ENCODE peak calls at places on chromosome 20, in four cellular contexts. L is lower lobe of right lung, H is coronary artery, G is upper lobe of right lung. A is an unnamed sample.

GRCh38 chr20:39822667-39823066 is 860.5 kb downstream of the DHX35 start:
- DNase-seq in L (no peak), H (no peak), G (no peak), A (no peak)

GRCh38 chr20:25408890-25409289 is 1.4 kb downstream of the GINS1 start:
- DNase-seq in H (no peak), L (no peak), G (no peak), A (no peak)

GRCh38 chr20:63177785-63178444 is 38.0 kb downstream of the YTHDF1 start:
- DNase-seq in H (no peak), G (no peak), L (no peak), A (no peak)

GRCh38 chr20:7272512-7272911 is 505.0 kb downstream of the BMP2 start:
- DNase-seq in G (no peak), L (no peak), H (no peak), A (no peak)

GRCh38 chr20:41174373-41174772 is 37.0 kb downstream of the PLCG1 start:
- DNase-seq in H (peak), L (no peak), G (peak), A (peak)

GRCh38 chr20:30816182-30816645 is 441.2 kb upstream of the DEFB115 start:
- DNase-seq in L (peak), H (no peak), G (no peak), A (peak)

GRCh38 chr20:33013701-33014326 is 6.3 kb downstream of the BPIFB2 start:
- DNase-seq in L (no peak), G (no peak), H (no peak), A (no peak)

GRCh38 chr20:2379511-2380229 is 1.0 kb upstream of the TGM6 start:
- DNase-seq in G (no peak), L (no peak), H (no peak), A (no peak)

GRCh38 chr20:1959156-1959555 is 34.7 kb downstream of the PDYN start:
- DNase-seq in L (no peak), G (no peak), H (no peak), A (no peak)

GRCh38 chr20:45987108-45987780 is 15.2 kb upstream of the ZNF335 start:
- DNase-seq in G (peak), H (no peak), L (peak), A (peak)
- TF ChIP-seq CTCF in G (peak), H (peak), L (peak), A (peak)

DNA sequence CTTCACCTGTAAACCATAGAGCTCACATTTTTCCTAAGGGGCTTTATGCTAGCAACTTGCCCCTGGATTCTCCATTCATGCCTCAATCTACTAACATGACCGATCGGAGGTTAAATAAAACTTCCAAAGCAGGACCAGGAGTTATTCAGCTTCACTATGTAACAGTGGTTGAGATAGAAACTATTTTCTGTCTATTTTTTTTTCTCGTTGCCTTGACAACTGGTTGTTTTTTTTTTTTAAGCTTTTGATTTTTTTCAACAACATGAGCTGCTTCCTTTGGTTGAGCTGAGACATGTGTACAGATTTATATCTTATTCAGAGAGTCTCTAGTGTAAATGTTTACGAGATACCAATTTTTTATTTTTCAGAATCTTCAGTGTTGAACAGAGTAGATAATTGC is 85.7 kb downstream of the SHLD1 start:
- DNase-seq in H (no peak), L (no peak), G (no peak), A (no peak)
- TF ChIP-seq CTCF in H (no peak), L (no peak), G (no peak), A (no peak)

DNA sequence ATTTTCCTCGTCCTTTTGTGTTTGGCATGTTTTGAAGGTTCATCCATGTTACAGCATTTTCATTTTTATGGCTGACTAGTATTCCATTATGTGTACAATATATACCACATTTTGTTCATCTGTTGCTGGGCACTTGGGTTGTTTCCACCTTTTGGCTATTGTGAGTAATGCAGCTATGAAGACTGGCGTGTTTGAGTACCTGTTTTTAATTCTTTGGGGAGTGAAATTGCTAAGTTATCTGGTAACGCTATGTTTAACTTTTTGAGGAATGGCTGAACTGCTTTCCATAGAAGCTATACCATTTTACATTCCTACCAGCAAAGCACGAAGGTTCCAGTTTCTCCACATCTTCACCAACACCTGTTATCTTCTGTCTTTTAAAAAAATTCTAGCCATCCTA is 37.0 kb upstream of the MYL9 start:
- DNase-seq in H (no peak), G (no peak), L (no peak), A (no peak)
- TF ChIP-seq CTCF in H (no peak), G (no peak), L (no peak), A (no peak)

DNA sequence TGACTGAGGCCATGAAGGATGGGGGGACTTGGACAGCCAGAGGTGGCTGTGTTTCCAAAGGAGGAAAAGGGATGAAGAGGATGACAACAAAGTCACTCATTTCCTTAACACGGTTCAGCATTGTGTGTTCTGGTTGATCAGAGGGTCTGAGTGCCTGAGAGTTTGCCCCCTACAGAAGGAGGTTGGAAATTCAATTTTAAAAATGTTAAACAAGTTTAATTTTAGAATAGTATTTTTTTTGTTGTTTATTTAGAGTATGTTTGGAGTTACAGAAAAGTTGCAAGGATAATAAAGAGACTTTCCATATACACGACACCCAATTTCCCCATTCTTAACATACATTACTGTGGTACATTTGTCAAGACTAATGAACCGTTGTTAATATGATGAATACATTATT is 10.3 kb upstream of the VAPB start:
- DNase-seq in H (no peak), G (no peak), L (no peak), A (no peak)
- TF ChIP-seq CTCF in H (no peak), G (no peak), L (no peak), A (no peak)

GRCh38 chr20:44781791-44782190 is 28.6 kb downstream of the RIMS4 start:
- DNase-seq in L (no peak), G (no peak), H (no peak), A (no peak)

GRCh38 chr20:44784688-44785087 is 25.7 kb downstream of the RIMS4 start:
- DNase-seq in L (no peak), G (no peak), H (no peak), A (no peak)

GRCh38 chr20:44787299-44787698 is 23.0 kb downstream of the RIMS4 start:
- DNase-seq in G (no peak), H (no peak), L (no peak), A (no peak)

GRCh38 chr20:44788706-44789456 is 21.5 kb downstream of the RIMS4 start:
- DNase-seq in G (no peak), L (no peak), H (no peak), A (no peak)

GRCh38 chr20:44785768-44786167 is 24.6 kb downstream of the RIMS4 start:
- DNase-seq in H (no peak), L (no peak), G (no peak), A (no peak)
- TF ChIP-seq CTCF in H (no peak), L (no peak), G (no peak), A (no peak)

DNA sequence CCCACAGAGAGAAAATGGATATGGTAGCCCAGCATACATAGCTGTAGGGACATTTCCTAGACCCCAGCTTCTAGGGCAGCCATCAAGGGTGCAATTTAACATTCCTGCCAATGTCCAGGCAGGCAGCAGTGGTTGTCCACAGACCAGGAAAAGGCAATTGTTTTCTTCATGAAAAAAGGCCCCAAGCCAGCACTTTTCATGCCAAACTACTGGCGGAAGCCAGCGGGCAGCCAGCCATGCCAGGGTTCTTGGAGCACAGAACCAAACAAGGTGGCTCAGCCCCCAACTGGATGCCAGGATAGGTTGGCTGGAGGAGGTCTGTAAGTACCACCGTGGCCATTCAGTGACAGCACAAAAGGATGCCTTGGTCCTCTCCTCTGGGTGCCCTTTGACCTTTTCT is 94.6 kb downstream of the BANF2 start:
- DNase-seq in L (no peak), G (no peak), H (no peak), A (no peak)
- TF ChIP-seq CTCF in L (no peak), G (no peak), H (peak), A (no peak)

GRCh38 chr20:6184086-6184485 is 61.3 kb upstream of the FERMT1 start:
- DNase-seq in L (no peak), H (no peak), G (no peak), A (no peak)

GRCh38 chr20:6180531-6180930 is 57.7 kb upstream of the FERMT1 start:
- DNase-seq in L (no peak), H (no peak), G (no peak), A (no peak)

GRCh38 chr20:6173481-6173880 is 50.7 kb upstream of the FERMT1 start:
- DNase-seq in H (no peak), L (no peak), G (no peak), A (no peak)

GRCh38 chr20:6178537-6178936 is 55.7 kb upstream of the FERMT1 start:
- DNase-seq in H (no peak), L (no peak), G (no peak), A (no peak)
- TF ChIP-seq CTCF in H (peak), L (peak), G (peak), A (no peak)

GRCh38 chr20:37943033-37943432 is 40.1 kb downstream of the VSTM2L start:
- DNase-seq in G (no peak), L (no peak), H (no peak), A (no peak)

GRCh38 chr20:37939701-37940151 is 36.8 kb downstream of the VSTM2L start:
- DNase-seq in G (peak), H (no peak), L (no peak), A (no peak)

GRCh38 chr20:37941992-37942391 is 39.1 kb downstream of the VSTM2L start:
- DNase-seq in G (no peak), L (no peak), H (no peak), A (no peak)

GRCh38 chr20:37940161-37940560 is 37.2 kb downstream of the VSTM2L start:
- DNase-seq in L (no peak), G (peak), H (no peak), A (no peak)

DNA sequence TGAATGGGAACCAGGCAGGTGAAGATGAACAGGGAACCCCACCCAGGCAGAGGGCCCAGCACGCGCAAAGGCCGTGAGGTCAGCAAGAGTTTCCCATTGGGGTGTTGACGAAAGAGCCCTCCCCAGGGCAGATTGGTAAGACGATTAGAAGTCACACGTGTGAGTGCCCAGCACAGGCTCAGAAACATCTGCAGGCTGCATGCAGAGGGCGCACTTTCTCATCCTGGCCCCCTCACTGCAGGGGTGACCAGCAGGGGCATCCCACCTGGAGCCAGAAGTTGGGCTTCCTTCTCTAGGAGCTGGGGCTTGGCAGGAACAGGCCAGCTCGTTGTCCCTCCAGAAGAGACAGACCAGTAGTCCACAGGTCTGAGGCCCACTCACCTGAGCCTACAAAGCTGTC is 38.4 kb downstream of the VSTM2L start:
- DNase-seq in L (no peak), G (no peak), H (no peak), A (no peak)
- TF ChIP-seq CTCF in L (no peak), G (no peak), H (no peak), A (no peak)